ENCODE peak calls at places on chromosomes 16 and 17, in seven cellular contexts. K is bronchial epithelial cell, A is uterus, P is dorsolateral prefrontal cortex, X is choroid plexus epithelial cell, F is endothelial cell of umbilical vein, Z is mesothelial cell of epicardium. U is an unnamed sample.

GRCh38 chr17:80474933-80475915 is 1.2 kb downstream of the NPTX1 start:
- DNase-seq in K (no peak), A (no peak), P (no peak), X (no peak), F (no peak), Z (no peak), U (no peak)

GRCh38 chr17:66354472-66354871 is 52.1 kb downstream of the PRKCA start:
- DNase-seq in K (no peak), A (no peak), P (no peak), X (no peak), F (no peak), Z (no peak), U (peak)

GRCh38 chr16:61936522-61936921 is 99.7 kb downstream of the CDH8 start:
- DNase-seq in K (no peak), A (no peak), P (no peak), X (no peak), F (no peak), Z (no peak), U (no peak)

GRCh38 chr17:60535382-60536279 is 9.6 kb upstream of the APPBP2 start:
- DNase-seq in K (peak), A (no peak), P (no peak), X (peak), F (no peak), Z (no peak), U (no peak)

GRCh38 chr16:67236551-67237395 is 9.8 kb downstream of the TMEM208 start:
- DNase-seq in K (no peak), A (no peak), P (no peak), X (peak), F (peak), Z (no peak), U (peak)

GRCh38 chr16:1619976-1620375 is 7.8 kb downstream of the CRAMP1 start:
- DNase-seq in K (no peak), A (no peak), P (no peak), X (no peak), F (no peak), Z (no peak), U (no peak)

GRCh38 chr16:53991181-53992056 is 287.5 kb downstream of the FTO start:
- DNase-seq in K (no peak), A (no peak), P (no peak), X (peak), F (peak), Z (no peak), U (no peak)

GRCh38 chr17:78359936-78360370 is at the start of gene SOCS3:
- DNase-seq in K (peak), A (peak), P (peak), X (peak), F (peak), Z (peak), U (peak)

GRCh38 chr16:81483064-81483969 is 38.7 kb downstream of the CMIP start:
- DNase-seq in K (no peak), A (no peak), P (no peak), X (peak), F (no peak), Z (no peak), U (no peak)

GRCh38 chr16:66169817-66170216 is 196.7 kb upstream of the CDH5 start:
- DNase-seq in K (no peak), A (no peak), P (no peak), X (no peak), F (no peak), Z (no peak), U (no peak)

GRCh38 chr16:88697831-88698693 is 8.1 kb downstream of the RNF166 start:
- DNase-seq in K (no peak), A (no peak), P (no peak), X (no peak), F (no peak), Z (no peak), U (peak)

GRCh38 chr17:82787081-82787848 is 35.4 kb downstream of the TBCD start:
- DNase-seq in K (peak), A (peak), P (no peak), X (no peak), F (no peak), Z (no peak), U (no peak)

GRCh38 chr17:40341808-40342574 is 22.5 kb downstream of the GJD3 start:
- DNase-seq in K (no peak), A (peak), P (peak), X (peak), F (peak), Z (peak), U (peak)

GRCh38 chr16:15769239-15769638 is 87.6 kb downstream of the MYH11 start:
- DNase-seq in K (no peak), A (no peak), P (no peak), X (no peak), F (no peak), Z (no peak), U (no peak)

GRCh38 chr16:85612191-85612800 is 826 bp upstream of the GSE1 start:
- DNase-seq in K (peak), A (peak), P (no peak), X (peak), F (no peak), Z (no peak), U (no peak)

GRCh38 chr17:16013943-16014407 is 14.4 kb downstream of the TTC19 start:
- DNase-seq in K (peak), A (no peak), P (no peak), X (peak), F (peak), Z (no peak), U (no peak)
- TF ChIP-seq CTCF in K (peak), A (no peak), P (peak), X (peak), F (peak), Z (peak), U (no peak)

GRCh38 chr17:1712271-1712670 is 2.1 kb upstream of the TLCD2 start:
- DNase-seq in K (no peak), A (no peak), P (no peak), X (no peak), F (no peak), Z (no peak), U (no peak)

GRCh38 chr17:1714488-1714979 is 4.4 kb upstream of the TLCD2 start:
- DNase-seq in K (peak), A (peak), P (peak), X (peak), F (peak), Z (peak), U (no peak)

GRCh38 chr17:1713160-1713877 is 3.1 kb upstream of the TLCD2 start:
- DNase-seq in K (no peak), A (no peak), P (no peak), X (no peak), F (no peak), Z (no peak), U (no peak)

GRCh38 chr17:1714980-1715802 is 5.0 kb upstream of the TLCD2 start:
- DNase-seq in K (peak), A (peak), P (peak), X (peak), F (peak), Z (no peak), U (no peak)

DNA sequence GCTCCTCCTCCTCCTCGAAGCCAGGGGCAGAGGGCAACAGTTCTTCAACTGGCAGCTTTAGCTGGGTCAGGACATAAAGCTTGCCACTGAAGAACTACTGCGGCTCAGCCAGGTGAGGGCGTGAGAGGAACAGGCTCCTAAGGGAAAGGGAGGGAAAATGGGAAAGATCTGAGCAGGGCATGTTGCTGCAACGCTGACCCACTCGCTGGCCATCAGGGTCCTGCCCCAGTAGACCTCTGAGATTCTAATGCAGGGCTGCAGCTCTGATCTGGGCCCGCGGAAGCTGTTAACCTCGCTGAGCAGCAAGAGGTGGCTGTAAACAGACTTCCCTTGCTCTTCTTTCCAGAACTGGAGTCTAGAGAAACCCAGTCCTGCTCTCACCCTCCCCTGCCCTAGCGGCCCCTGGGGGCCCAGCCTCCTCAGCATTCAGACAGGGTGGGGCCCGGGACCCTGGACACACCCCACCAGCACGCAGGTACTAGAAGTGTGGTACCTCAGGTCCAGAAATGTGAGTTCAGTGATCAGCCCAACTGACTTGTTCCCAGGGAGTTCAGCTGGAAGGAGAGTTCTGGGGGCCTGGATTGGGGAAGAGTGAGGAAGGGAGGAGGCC is 3.8 kb upstream of the TLCD2 start:
- DNase-seq in K (peak), A (peak), P (no peak), X (peak), F (peak), Z (no peak), U (peak)
- TF ChIP-seq CTCF in K (peak), A (peak), P (peak), X (peak), F (peak), Z (no peak), U (peak)

DNA sequence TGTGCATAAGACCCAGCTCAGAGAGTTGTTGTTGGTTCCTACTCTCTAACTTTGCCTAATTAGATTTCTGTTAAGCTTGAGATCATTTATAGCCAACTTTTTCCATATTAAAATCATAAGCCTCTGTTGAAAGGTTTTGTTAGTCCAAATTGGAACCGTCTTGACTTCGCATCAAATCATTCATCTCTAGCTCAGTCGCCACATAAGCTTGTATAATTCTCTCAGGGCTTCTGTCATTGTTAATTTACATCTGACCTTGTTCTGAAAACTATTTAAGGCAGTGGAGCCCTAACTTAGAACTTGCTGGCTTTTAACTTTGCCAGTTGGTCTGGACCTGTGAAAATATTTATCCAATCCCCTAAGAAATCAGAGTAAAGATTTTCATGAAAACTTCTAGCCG is 107.2 kb downstream of the PITPNC1 start:
- DNase-seq in K (no peak), A (no peak), P (no peak), X (no peak), F (no peak), Z (no peak), U (no peak)
- TF ChIP-seq CTCF in K (no peak), A (no peak), P (no peak), X (no peak), F (no peak), Z (no peak), U (no peak)

GRCh38 chr16:77302249-77302648 is 103.0 kb downstream of the SYCE1L start:
- DNase-seq in K (no peak), A (no peak), P (no peak), X (no peak), F (no peak), Z (no peak), U (no peak)
- TF ChIP-seq CTCF in K (no peak), A (no peak), P (no peak), X (no peak), F (no peak), Z (no peak), U (no peak)

GRCh38 chr17:4900231-4901107 is 1.1 kb downstream of the C17orf107 start:
- DNase-seq in K (no peak), A (no peak), P (no peak), X (no peak), F (no peak), Z (no peak), U (no peak)
- TF ChIP-seq CTCF in K (no peak), A (no peak), P (no peak), X (no peak), F (no peak), Z (no peak), U (no peak)

DNA sequence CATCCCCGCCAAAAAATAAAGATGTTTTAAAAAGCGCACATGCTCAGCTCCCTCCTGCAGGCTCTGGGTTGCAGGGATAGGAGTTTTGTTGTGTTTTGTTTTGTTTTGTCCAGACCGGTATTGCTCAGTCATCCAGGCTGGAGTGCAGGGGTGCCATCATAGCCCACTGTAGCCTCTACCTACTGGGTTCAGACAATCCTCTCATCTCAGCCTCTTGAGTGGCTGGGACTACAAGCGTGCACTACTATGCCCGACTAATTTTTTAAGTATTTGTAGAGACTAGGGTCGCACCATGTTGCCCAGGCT is 661 bp downstream of the WWOX start:
- DNase-seq in K (no peak), A (no peak), P (no peak), X (no peak), F (no peak), Z (no peak), U (no peak)
- TF ChIP-seq CTCF in K (no peak), A (no peak), P (no peak), X (no peak), F (no peak), Z (no peak), U (no peak)

U was measured in D721Med.